ENCODE peak calls at places on chromosomes 7 and 10, in five cellular contexts. L, P, R, T and I are unnamed samples.

GRCh38 chr7:65722361-65722792 is 150.5 kb upstream of the VKORC1L1 start:
- DNase-seq in L (peak; percentile 75), P (peak; percentile 74), T (peak; percentile 61), R (peak; percentile 52), I (peak; percentile 21)

GRCh38 chr7:102107474-102108104 is 179.1 kb upstream of the SH2B2 start:
- DNase-seq in T (no peak), P (no peak), R (no peak), L (no peak), I (no peak)

GRCh38 chr10:69473304-69473985 is 22.2 kb downstream of the TSPAN15 start:
- DNase-seq in T (no peak), L (no peak), R (no peak), P (no peak), I (no peak)

GRCh38 chr10:61164458-61165160 is 220.6 kb upstream of the RHOBTB1 start:
- DNase-seq in T (no peak), P (peak; percentile 40), L (no peak), R (no peak), I (no peak)

GRCh38 chr10:34494012-34494411 is 321.1 kb downstream of the PARD3 start:
- DNase-seq in P (no peak), R (no peak), L (no peak), T (no peak), I (no peak)

GRCh38 chr7:100640438-100641410 is 628 bp downstream of the TFR2 start:
- DNase-seq in T (no peak), P (no peak), L (no peak), R (no peak), I (no peak)

GRCh38 chr7:127588697-127589482 is 679 bp downstream of the ARF5 start:
- DNase-seq in R (no peak), L (peak; percentile 58), P (peak; percentile 86), T (peak; percentile 80), I (peak; percentile 76)

GRCh38 chr10:132384618-132385510 is 12.1 kb upstream of the PWWP2B start:
- DNase-seq in R (no peak), P (no peak), L (peak; percentile 5), T (no peak), I (no peak)

GRCh38 chr10:114487815-114488536 is 83.7 kb upstream of the AFAP1L2 start:
- DNase-seq in L (no peak), P (no peak), T (no peak), R (no peak), I (no peak)

GRCh38 chr7:108093903-108094302 is 36.3 kb downstream of the LAMB4 start:
- DNase-seq in T (no peak), R (no peak), P (no peak), L (no peak), I (no peak)

GRCh38 chr10:98589007-98589406 is 142.3 kb upstream of the HPS1 start:
- DNase-seq in R (no peak), T (no peak), L (no peak), P (no peak), I (no peak)

GRCh38 chr10:125401462-125401861 is 241.1 kb upstream of the CTBP2 start:
- DNase-seq in L (no peak), T (no peak), R (no peak), P (no peak), I (no peak)

GRCh38 chr7:91287685-91288084 is 23.5 kb downstream of the FZD1 start:
- DNase-seq in L (no peak), R (no peak), P (no peak), T (no peak), I (no peak)

GRCh38 chr7:102318482-102318971 is 31.9 kb downstream of the SH2B2 start:
- DNase-seq in L (no peak), P (no peak), R (no peak), T (no peak), I (peak; percentile 13)

GRCh38 chr7:117975436-117975835 is 102.2 kb upstream of the CTTNBP2 start:
- DNase-seq in L (no peak), R (no peak), T (no peak), P (no peak), I (no peak)

GRCh38 chr10:23294638-23295247 is 49.9 kb downstream of the C10orf67 start:
- DNase-seq in P (no peak), T (no peak), L (no peak), R (no peak), I (no peak)

GRCh38 chr7:157151626-157152339 is 13.1 kb downstream of the UBE3C start:
- DNase-seq in T (no peak), P (no peak), R (no peak), L (no peak), I (no peak)

GRCh38 chr7:100221767-100222444 is 2.2 kb downstream of the PVRIG start:
- DNase-seq in P (no peak), L (no peak), T (no peak), R (no peak), I (no peak)

GRCh38 chr10:22615819-22616499 is 98.4 kb downstream of the PIP4K2A start:
- DNase-seq in T (peak; percentile 68), L (peak; percentile 65), P (peak; percentile 40), R (no peak), I (no peak)

GRCh38 chr10:101894742-101895141 is 51.1 kb upstream of the KCNIP2 start:
- DNase-seq in P (peak; percentile 23), T (peak; percentile 62), R (no peak), L (no peak), I (no peak)

GRCh38 chr7:129454249-129454551 is 20.0 kb downstream of the STRIP2 start:
- DNase-seq in T (no peak), L (no peak), R (no peak), P (no peak), I (no peak)

GRCh38 chr7:157405914-157406810 is 69.4 kb downstream of the DNAJB6 start:
- DNase-seq in R (no peak), T (no peak), L (no peak), P (no peak), I (no peak)

GRCh38 chr7:87505557-87506242 is 30.2 kb upstream of the ABCB4 start:
- DNase-seq in T (no peak), R (no peak), P (no peak), L (no peak), I (no peak)

GRCh38 chr10:34139559-34139958 is 675.5 kb downstream of the PARD3 start:
- DNase-seq in R (no peak), P (no peak), T (no peak), L (no peak), I (no peak)

GRCh38 chr10:95526066-95526465 is 35.1 kb downstream of the SORBS1 start:
- DNase-seq in L (no peak), P (no peak), R (no peak), T (no peak), I (no peak)

DNA sequence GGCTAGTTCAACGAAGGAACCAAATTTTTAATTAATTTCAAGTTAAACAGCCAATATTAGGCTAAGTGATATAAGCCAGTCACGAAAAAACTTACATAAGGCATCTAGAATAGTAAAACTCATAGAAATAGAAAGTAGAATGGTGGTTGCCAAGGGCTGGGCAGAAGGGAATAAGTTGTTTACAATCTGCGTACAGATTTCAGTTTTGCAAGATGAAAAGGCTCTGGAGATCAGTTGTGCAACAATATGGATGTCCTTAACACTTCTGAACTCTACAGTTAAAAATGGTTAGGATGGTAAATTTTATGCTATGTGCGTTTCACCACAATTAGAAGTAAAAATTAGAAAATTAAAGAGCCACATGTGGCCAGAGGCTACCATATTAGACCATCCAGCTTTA is 13.3 kb downstream of the SCRN1 start:
- DNase-seq in R (no peak), P (no peak), L (no peak), T (no peak), I (no peak)
- TF ChIP-seq CTCF in R (no peak), P (no peak), L (no peak), T (no peak), I (no peak)

GRCh38 chr7:2904202-2904601 is 60.1 kb upstream of the GNA12 start:
- DNase-seq in R (no peak), P (no peak), T (no peak), L (no peak), I (no peak)

GRCh38 chr7:2905500-2905899 is 61.4 kb upstream of the GNA12 start:
- DNase-seq in R (no peak), P (no peak), T (no peak), L (no peak), I (no peak)

GRCh38 chr7:2906197-2906931 is 62.3 kb upstream of the GNA12 start:
- DNase-seq in R (no peak), T (no peak), P (no peak), L (no peak), I (no peak)

GRCh38 chr7:2903686-2904162 is 59.6 kb upstream of the GNA12 start:
- DNase-seq in T (no peak), L (no peak), R (no peak), P (no peak), I (no peak)

GRCh38 chr7:2905027-2905426 is 60.9 kb upstream of the GNA12 start:
- DNase-seq in R (no peak), P (no peak), L (no peak), T (no peak), I (no peak)
- TF ChIP-seq CTCF in R (no peak), P (no peak), L (no peak), T (no peak), I (no peak)

GRCh38 chr10:93859049-93859655 is 34.6 kb upstream of the SLC35G1 start:
- DNase-seq in R (no peak), L (no peak), T (no peak), P (no peak), I (no peak)
- TF ChIP-seq CTCF in R (no peak), L (peak; percentile 28), T (peak; percentile 33), P (peak; percentile 67), I (peak; percentile 58)

GRCh38 chr10:115747811-115748210 is 525.2 kb downstream of the GFRA1 start:
- DNase-seq in P (no peak), R (no peak), T (no peak), L (no peak), I (no peak)

GRCh38 chr10:115744089-115744488 is 528.9 kb downstream of the GFRA1 start:
- DNase-seq in T (no peak), L (no peak), P (no peak), R (no peak), I (no peak)

GRCh38 chr10:115745943-115746342 is 527.1 kb downstream of the GFRA1 start:
- DNase-seq in R (no peak), P (no peak), T (no peak), L (no peak), I (no peak)
- TF ChIP-seq CTCF in R (no peak), P (no peak), T (no peak), L (no peak), I (no peak)

GRCh38 chr7:42234736-42235135 is 2.3 kb downstream of the GLI3 start:
- DNase-seq in R (no peak), T (no peak), L (no peak), P (no peak), I (no peak)

GRCh38 chr7:42235734-42236133 is 1.3 kb downstream of the GLI3 start:
- DNase-seq in R (no peak), L (peak; percentile 9), T (no peak), P (peak; percentile 21), I (no peak)

GRCh38 chr7:42237162-42237821 is at the start of gene GLI3:
- DNase-seq in P (peak; percentile 89), R (no peak), T (peak; percentile 66), L (peak; percentile 70), I (no peak)

GRCh38 chr7:42237891-42238531 is 1.0 kb upstream of the GLI3 start:
- DNase-seq in L (peak; percentile 49), T (peak; percentile 57), P (peak; percentile 75), R (no peak), I (no peak)

GRCh38 chr7:42236266-42237161 is 495 bp downstream of the GLI3 start:
- DNase-seq in L (peak; percentile 27), R (no peak), P (peak; percentile 73), T (peak; percentile 53), I (no peak)
- TF ChIP-seq CTCF in L (no peak), R (no peak), P (no peak), T (no peak), I (no peak)

GRCh38 chr10:33116293-33116697 is 158.3 kb upstream of the ITGB1 start:
- DNase-seq in T (no peak), L (no peak), R (no peak), P (peak; percentile 58), I (no peak)
- TF ChIP-seq CTCF in T (peak; percentile 47), L (peak; percentile 34), R (no peak), P (peak; percentile 60), I (peak; percentile 44)